ENCODE peak calls at places on chromosomes 7 and 10, in five cellular contexts. I is spleen; Q is A673; M is CD8-positive, alpha-beta T cell; X is gastrocnemius medialis. T is an unnamed sample.

GRCh38 chr7:219581-220150 is 27.3 kb downstream of the FAM20C start:
- DNase-seq in X (no peak), M (no peak), I (no peak), Q (no peak), T (no peak)

GRCh38 chr7:128745706-128746105 is 6.5 kb downstream of the CALU start:
- DNase-seq in Q (no peak), M (no peak), I (no peak), X (no peak), T (no peak)

GRCh38 chr7:28955723-28956607 is 2.2 kb downstream of the TRIL start:
- DNase-seq in Q (peak; percentile 78), I (peak; percentile 90), M (peak; percentile 18), X (peak; percentile 44), T (peak; percentile 87)

GRCh38 chr7:151408839-151409554 is 841 bp downstream of the WDR86 start:
- DNase-seq in I (peak; percentile 77), M (peak; percentile 77), Q (no peak), X (no peak), T (peak; percentile 87)

GRCh38 chr7:142153400-142153799 is 41.9 kb downstream of the MGAM2 start:
- DNase-seq in Q (no peak), M (no peak), I (no peak), X (no peak), T (peak; percentile 16)

GRCh38 chr10:14244801-14245211 is 85.9 kb downstream of the FRMD4A start:
- DNase-seq in M (no peak), X (no peak), I (no peak), Q (peak; percentile 68), T (no peak)

GRCh38 chr10:67864560-67865371 is 19.7 kb upstream of the SIRT1 start:
- DNase-seq in X (no peak), M (no peak), Q (no peak), I (no peak), T (no peak)

GRCh38 chr7:112414855-112415490 is 35.3 kb upstream of the IFRD1 start:
- DNase-seq in I (no peak), X (no peak), M (no peak), Q (peak; percentile 58), T (peak; percentile 57)

GRCh38 chr10:70672993-70673928 is 955 bp downstream of the ADAMTS14 start:
- DNase-seq in X (no peak), I (no peak), Q (no peak), M (no peak), T (peak; percentile 68)

GRCh38 chr7:93231264-93231663 is 902 bp upstream of the VPS50 start:
- DNase-seq in M (no peak), X (no peak), I (no peak), Q (no peak), T (no peak)

GRCh38 chr10:129773359-129773990 is 190.6 kb downstream of the EBF3 start:
- DNase-seq in X (no peak), I (peak; percentile 63), M (no peak), Q (no peak), T (no peak)

GRCh38 chr7:55252386-55252785 is 112.8 kb upstream of the LANCL2 start:
- DNase-seq in Q (peak; percentile 13), M (no peak), X (no peak), I (no peak), T (no peak)

GRCh38 chr7:34138483-34138882 is 233.1 kb downstream of the BMPER start:
- DNase-seq in I (no peak), M (no peak), X (no peak), Q (no peak), T (no peak)

GRCh38 chr7:19397917-19398316 is 252.7 kb upstream of the FERD3L start:
- DNase-seq in Q (no peak), M (no peak), X (no peak), I (no peak), T (no peak)

GRCh38 chr7:30436518-30436917 is 42.1 kb downstream of the NOD1 start:
- DNase-seq in M (no peak), I (no peak), Q (no peak), X (no peak), T (no peak)

GRCh38 chr7:140435252-140435895 is 31.5 kb downstream of the RAB19 start:
- DNase-seq in X (no peak), M (no peak), I (peak; percentile 58), Q (no peak), T (peak; percentile 73)

GRCh38 chr7:138287549-138287948 is 172.5 kb upstream of the TRIM24 start:
- DNase-seq in I (no peak), Q (no peak), M (no peak), X (no peak), T (no peak)

GRCh38 chr7:28149291-28150101 is 31.1 kb downstream of the JAZF1 start:
- DNase-seq in I (no peak), M (no peak), Q (no peak), X (no peak), T (no peak)

GRCh38 chr7:131509781-131510180 is 46.6 kb downstream of the PODXL start:
- DNase-seq in Q (no peak), M (no peak), X (no peak), I (no peak), T (no peak)

GRCh38 chr7:131511774-131512535 is 44.5 kb downstream of the PODXL start:
- DNase-seq in I (no peak), Q (no peak), X (no peak), M (no peak), T (no peak)

GRCh38 chr7:131517218-131517923 is 39.1 kb downstream of the PODXL start:
- DNase-seq in M (no peak), I (no peak), X (no peak), Q (no peak), T (no peak)

GRCh38 chr7:131511071-131511470 is 45.4 kb downstream of the PODXL start:
- DNase-seq in I (no peak), X (no peak), Q (no peak), M (no peak), T (no peak)

DNA sequence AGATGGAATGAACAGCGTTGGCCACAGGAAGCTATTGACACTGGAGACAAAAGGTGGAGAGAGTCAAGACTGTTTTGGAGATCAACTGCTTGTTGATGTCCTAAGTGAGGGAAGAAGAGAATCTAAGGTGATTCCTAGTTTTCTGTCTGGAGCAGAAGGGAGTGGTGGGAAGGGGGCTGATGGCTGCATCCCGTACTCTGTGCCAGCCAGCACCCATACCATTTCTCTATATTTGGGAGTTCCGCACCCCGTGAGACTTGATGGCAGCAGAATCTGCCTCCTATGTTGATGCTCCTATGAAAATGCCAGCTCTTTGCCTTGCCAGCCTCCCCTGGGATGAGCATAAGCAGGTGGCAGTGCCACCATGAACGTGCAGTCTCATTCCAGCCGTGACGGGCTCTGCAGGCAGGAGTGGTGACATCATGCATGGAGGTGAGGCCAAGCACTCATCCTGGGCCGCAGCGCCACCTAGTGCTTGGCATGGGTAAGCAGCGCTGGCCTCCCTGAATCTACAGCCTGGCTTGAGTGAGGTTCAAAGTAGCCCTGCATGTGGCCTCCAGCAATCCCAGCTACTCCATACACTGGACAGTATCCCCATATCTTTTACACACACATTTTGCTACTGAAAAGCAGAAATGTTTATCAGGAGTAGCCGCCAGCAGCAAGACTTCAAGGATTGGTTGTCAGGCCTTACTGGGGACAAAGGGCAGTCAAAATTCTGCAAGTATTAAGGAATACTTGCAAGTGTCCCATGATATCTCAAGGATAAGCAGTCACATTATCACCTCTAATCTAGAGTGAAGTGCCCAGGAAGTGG is 43.0 kb downstream of the PODXL start:
- DNase-seq in I (peak; percentile 93), M (peak; percentile 78), Q (peak; percentile 89), X (peak; percentile 73), T (peak; percentile 92)
- TF ChIP-seq CTCF in I (peak; percentile 94), M (peak; percentile 74), Q (peak; percentile 99), X (peak; percentile 93), T (peak; percentile 100)

GRCh38 chr10:77511498-77512218 is 126.0 kb downstream of the KCNMA1 start:
- DNase-seq in X (no peak), I (no peak), Q (no peak), M (no peak), T (no peak)
- H3K4me1 ChIP-seq in X (peaks cover 50% of the 10 kb centered on the region), I (no peaks in the 10 kb centered on the region), Q (no peaks in the 10 kb centered on the region), M (no peaks in the 10 kb centered on the region), T (peaks cover 50% of the 10 kb centered on the region)

GRCh38 chr7:63046612-63047011 is 952.0 kb upstream of the ZNF722 start:
- DNase-seq in Q (no peak), M (no peak), X (no peak), I (no peak), T (no peak)

GRCh38 chr7:63042730-63043511 is 955.7 kb upstream of the ZNF722 start:
- DNase-seq in X (no peak), M (no peak), I (no peak), Q (no peak), T (no peak)

GRCh38 chr7:63045575-63045974 is 953.1 kb upstream of the ZNF722 start:
- DNase-seq in I (no peak), Q (no peak), M (no peak), X (no peak), T (no peak)

GRCh38 chr7:63043657-63044543 is 954.7 kb upstream of the ZNF722 start:
- DNase-seq in M (no peak), Q (no peak), X (no peak), I (no peak), T (no peak)

DNA sequence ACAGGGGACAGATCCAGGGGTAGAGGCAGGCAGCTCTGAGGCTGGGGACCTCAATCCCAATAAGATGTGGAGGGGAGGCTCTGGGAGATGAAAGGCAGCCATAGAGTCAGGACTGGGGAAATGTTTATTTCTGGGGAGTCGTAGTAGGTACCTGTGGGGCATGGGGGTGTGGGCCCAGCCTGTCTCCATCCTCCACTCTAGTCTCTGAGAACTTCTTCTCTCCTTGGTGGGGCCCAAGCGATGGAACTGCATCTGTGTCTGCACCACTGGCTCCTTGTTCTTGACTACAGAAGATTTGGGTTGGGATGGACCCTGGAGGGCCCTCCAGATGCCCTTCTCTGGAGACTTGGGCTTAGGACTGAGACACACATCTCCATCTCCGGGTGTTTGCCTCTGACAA is 953.9 kb upstream of the ZNF722 start:
- DNase-seq in Q (no peak), I (no peak), M (no peak), X (no peak), T (no peak)
- TF ChIP-seq CTCF in Q (no peak), I (no peak), M (no peak), X (no peak), T (no peak)

GRCh38 chr10:103641326-103641725 is 147.8 kb downstream of the NEURL1 start:
- DNase-seq in I (no peak), Q (no peak), X (no peak), M (no peak), T (no peak)
- H3K4me1 ChIP-seq in I (peaks cover 3% of the 10 kb centered on the region), Q (no peaks in the 10 kb centered on the region), X (peaks cover 67% of the 10 kb centered on the region), M (no peaks in the 10 kb centered on the region), T (peaks cover 40% of the 10 kb centered on the region)

T was measured in SK-N-SH.